ENCODE peak calls at places on chromosomes 11 and 22, in five cellular contexts. L is GM23338, B is aorta, Q is neural progenitor cell, S is tibial artery. A is an unnamed sample.

GRCh38 chr22:49632199-49633009 is 195.3 kb downstream of the BRD1 start:
- DNase-seq in L (no peak), B (no peak), Q (peak), S (no peak), A (no peak)

GRCh38 chr11:70742553-70743291 is 344.4 kb downstream of the CTTN start:
- DNase-seq in L (peak), B (peak), Q (peak), S (no peak), A (no peak)

GRCh38 chr11:12455938-12456337 is 78.6 kb downstream of the PARVA start:
- DNase-seq in L (no peak), B (no peak), Q (no peak), S (no peak), A (no peak)

GRCh38 chr11:79170289-79170688 is 270.5 kb downstream of the TENM4 start:
- DNase-seq in L (no peak), B (no peak), Q (no peak), S (no peak), A (no peak)

GRCh38 chr11:67613960-67614715 is 7.4 kb downstream of the NDUFV1 start:
- DNase-seq in L (peak), B (peak), Q (peak), S (peak), A (peak)

GRCh38 chr22:28268176-28268575 is 349.1 kb upstream of the PITPNB start:
- DNase-seq in L (no peak), B (no peak), Q (no peak), S (no peak), A (no peak)

GRCh38 chr11:122138759-122139594 is 23.0 kb upstream of the BLID start:
- DNase-seq in L (peak), B (no peak), Q (no peak), S (no peak), A (no peak)

GRCh38 chr11:127859941-127860354 is 727.4 kb downstream of the ETS1 start:
- DNase-seq in L (no peak), B (no peak), Q (no peak), S (no peak), A (no peak)

GRCh38 chr11:18754308-18754707 is 28.3 kb upstream of the IGSF22 start:
- DNase-seq in L (no peak), B (no peak), Q (no peak), S (no peak), A (no peak)

GRCh38 chr11:57798905-57799559 is 37.4 kb downstream of the CTNND1 start:
- DNase-seq in L (no peak), B (no peak), Q (no peak), S (peak), A (no peak)

GRCh38 chr11:131064373-131064991 is 148.2 kb upstream of the SNX19 start:
- DNase-seq in L (peak), B (peak), Q (peak), S (no peak), A (no peak)

GRCh38 chr22:24104307-24105017 is 76.8 kb upstream of the SUSD2 start:
- DNase-seq in L (no peak), B (peak), Q (no peak), S (peak), A (no peak)

GRCh38 chr11:43377380-43377779 is 18.7 kb downstream of the TTC17 start:
- DNase-seq in L (no peak), B (no peak), Q (no peak), S (no peak), A (no peak)

GRCh38 chr22:27344546-27344945 is 457.0 kb downstream of the MN1 start:
- DNase-seq in L (no peak), B (no peak), Q (no peak), S (no peak), A (no peak)

GRCh38 chr11:119155733-119156492 is 7.1 kb downstream of the ABCG4 start:
- DNase-seq in L (peak), B (no peak), Q (peak), S (no peak), A (no peak)

DNA sequence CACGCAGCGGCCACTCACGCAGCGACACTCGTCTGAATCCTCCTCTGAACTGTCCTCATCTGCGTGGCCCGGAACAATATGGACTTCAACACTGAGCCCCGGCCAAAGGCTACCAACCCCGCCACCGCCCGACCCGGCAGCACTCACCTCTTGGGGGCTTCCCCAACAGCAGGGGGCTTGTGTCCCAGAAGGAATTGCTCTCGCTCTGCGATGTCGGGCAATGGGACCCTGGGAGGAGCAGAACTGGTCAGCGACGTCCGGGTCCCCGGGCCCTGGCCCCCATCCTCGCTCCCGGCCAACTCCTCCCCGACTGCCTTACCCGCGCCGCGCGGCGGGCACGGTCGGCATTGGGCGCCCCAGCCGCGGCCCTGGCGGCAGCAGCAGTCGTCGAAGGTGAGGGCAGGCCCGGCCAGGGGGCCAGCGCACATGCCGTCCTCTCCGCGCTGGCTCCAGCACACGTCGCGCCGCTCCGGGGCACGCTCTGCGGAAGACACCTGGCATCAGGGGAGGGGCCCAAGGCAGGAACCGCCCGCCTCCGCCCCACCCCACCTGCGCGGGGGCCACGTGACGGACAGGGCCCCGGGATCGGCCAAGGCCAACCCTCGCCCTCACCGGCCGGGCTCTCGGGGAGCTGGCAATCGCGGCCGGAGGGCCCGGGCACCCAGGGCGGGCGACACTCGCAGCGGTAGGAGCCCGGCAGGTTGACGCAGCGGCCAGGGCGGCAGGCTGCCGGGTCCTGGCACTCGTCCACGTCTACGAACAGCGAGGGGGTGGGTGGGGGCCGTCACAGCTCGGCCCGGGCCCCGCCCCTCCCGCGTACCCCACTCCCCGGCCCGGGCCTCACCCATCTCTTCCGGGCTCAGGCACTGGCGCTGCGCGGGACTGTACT is 14.8 kb downstream of the SCYL1 start:
- DNase-seq in L (peak), B (no peak), Q (peak), S (no peak), A (no peak)
- H3K4me3 ChIP-seq in L (peak), B (no peak), Q (peak), S (peak), A (peak)

DNA sequence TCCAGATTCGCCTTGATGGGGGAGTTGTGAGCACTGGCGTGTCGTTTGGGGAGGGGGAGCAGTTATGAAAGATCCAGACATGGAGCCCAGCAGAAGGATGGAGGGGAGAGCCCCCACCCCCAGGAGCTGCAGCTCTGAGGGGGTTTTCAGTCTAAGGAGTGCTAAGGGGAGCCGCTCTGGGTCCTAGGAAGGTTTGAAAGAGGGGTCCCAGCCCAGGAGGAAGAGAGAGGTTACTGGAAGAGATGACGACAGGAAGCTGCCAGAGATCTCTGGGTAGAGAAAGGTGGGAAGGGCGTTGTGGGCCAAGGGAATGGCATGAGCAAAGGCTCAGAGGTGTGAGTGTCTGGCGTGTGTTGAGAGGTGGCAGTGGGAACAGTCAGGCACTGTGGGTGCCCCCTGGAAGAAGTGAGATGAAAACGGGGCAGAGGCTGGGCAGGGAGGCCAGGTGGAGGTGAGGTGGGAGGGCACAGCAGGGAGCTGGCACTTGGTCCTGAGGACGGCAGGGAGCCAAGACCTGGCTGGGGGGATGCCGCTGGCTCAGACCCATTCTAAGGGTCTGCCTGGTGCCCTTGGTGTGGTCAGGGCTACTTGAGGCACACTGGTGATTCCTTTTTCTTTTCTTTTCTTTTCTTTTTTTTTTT is 1.8 kb downstream of the MGAT3 start:
- DNase-seq in L (no peak), B (no peak), Q (no peak), S (no peak), A (no peak)
- H3K4me3 ChIP-seq in L (peak), B (no peak), Q (peak), S (peak), A (no peak)

GRCh38 chr22:44181033-44181911 is 547 bp downstream of the PARVG start:
- DNase-seq in L (no peak), B (peak), Q (no peak), S (no peak), A (peak)
- H3K4me3 ChIP-seq in L (no peak), B (no peak), Q (no peak), S (peak), A (peak)

GRCh38 chr11:126112547-126112946 is 49.9 kb upstream of the CDON start:
- DNase-seq in L (no peak), B (no peak), Q (no peak), S (peak), A (no peak)
- H3K4me3 ChIP-seq in L (no peak), B (no peak), Q (no peak), S (no peak), A (no peak)

DNA sequence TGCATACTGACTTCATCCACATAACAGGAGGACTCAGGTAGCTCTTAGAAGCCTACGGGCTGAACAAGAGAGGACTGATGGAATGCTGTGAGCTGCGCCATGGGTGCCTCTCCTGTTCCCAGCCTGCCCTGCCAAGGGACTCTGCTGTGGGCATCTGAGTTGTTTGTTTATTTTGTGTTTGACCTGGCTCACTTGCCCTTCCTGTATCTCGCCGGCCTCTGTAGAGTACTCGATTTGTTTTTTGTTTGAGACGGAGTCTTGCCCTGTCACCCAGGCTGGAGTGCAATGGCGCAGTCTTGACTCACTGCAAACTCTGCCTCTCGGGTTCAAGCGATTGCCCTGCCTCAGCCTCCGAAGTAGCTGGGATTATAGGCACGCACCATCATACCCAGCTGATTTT is 1.8 kb downstream of the TTC38 start:
- DNase-seq in L (no peak), B (peak), Q (no peak), S (no peak), A (no peak)
- H3K4me3 ChIP-seq in L (no peak), B (no peak), Q (no peak), S (no peak), A (no peak)

DNA sequence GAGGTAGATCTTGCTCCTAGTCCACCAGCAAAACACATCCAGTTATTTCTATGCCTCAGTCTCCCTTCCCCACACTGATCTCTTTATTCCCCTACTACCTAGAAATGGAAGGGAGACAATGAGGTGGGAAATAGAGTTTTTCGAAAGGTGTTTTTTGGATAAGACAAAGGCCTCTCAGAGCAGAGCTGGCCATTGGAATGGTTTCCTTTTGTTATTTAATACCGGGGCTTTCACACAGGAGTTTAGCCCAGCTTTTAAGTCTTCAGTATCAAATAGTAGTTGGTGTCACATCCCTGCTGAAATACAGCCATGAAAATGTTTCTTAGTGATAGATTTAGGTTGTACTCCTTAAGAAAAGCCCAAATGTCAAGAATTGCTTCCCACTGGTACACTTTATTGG is 65.4 kb upstream of the B3GAT1 start:
- DNase-seq in L (peak), B (no peak), Q (no peak), S (no peak), A (no peak)
- H3K4me3 ChIP-seq in L (no peak), B (no peak), Q (no peak), S (no peak), A (no peak)

GRCh38 chr22:43114958-43115357 is 4.4 kb downstream of the BIK start:
- DNase-seq in L (no peak), B (no peak), Q (no peak), S (no peak), A (no peak)

GRCh38 chr22:43113516-43114251 is 3.1 kb downstream of the BIK start:
- DNase-seq in L (no peak), B (no peak), Q (no peak), S (no peak), A (no peak)

GRCh38 chr22:43116932-43117331 is 6.4 kb downstream of the BIK start:
- DNase-seq in L (no peak), B (no peak), Q (no peak), S (no peak), A (no peak)

GRCh38 chr22:43118024-43118849 is 7.7 kb downstream of the BIK start:
- DNase-seq in L (no peak), B (no peak), Q (no peak), S (no peak), A (no peak)

GRCh38 chr22:43118953-43119458 is 8.5 kb downstream of the BIK start:
- DNase-seq in L (no peak), B (no peak), Q (no peak), S (no peak), A (no peak)
- H3K4me3 ChIP-seq in L (no peak), B (no peak), Q (no peak), S (no peak), A (no peak)

A was measured in CD8-positive, alpha-beta memory T cell.